ENCODE peak calls at places on chromosomes 2 and 18, in nine cellular contexts. P, H, G, K, O, Q, Y, A and R are unnamed samples.

GRCh38 chr2:106631281-106631680 is 144.1 kb downstream of the CD8B2 start:
- DNase-seq in P (no peak), G (no peak), H (no peak), Y (no peak), O (no peak), A (no peak), K (no peak), Q (no peak), R (no peak)

GRCh38 chr2:149716687-149717086 is 129.1 kb upstream of the MMADHC start:
- DNase-seq in K (no peak), Y (no peak), O (no peak), P (no peak), Q (peak; percentile 33), A (no peak), H (no peak), G (no peak), R (no peak)

GRCh38 chr2:118012778-118013177 is 1.1 kb downstream of the CCDC93 start:
- DNase-seq in Q (no peak), O (no peak), K (no peak), G (no peak), P (no peak), H (no peak), Y (no peak), A (peak; percentile 23), R (peak; percentile 19)

GRCh38 chr2:224749136-224749535 is 33.0 kb upstream of the CCDC195 start:
- DNase-seq in A (no peak), P (peak; percentile 30), O (no peak), G (no peak), K (peak; percentile 8), H (no peak), Q (no peak), Y (no peak), R (no peak)

GRCh38 chr18:79952996-79953559 is 1.6 kb upstream of the SLC66A2 start:
- DNase-seq in Q (peak; percentile 47), K (no peak), Y (no peak), A (no peak), O (peak; percentile 79), G (no peak), P (no peak), H (no peak), R (no peak)

GRCh38 chr2:226478121-226478809 is 321.4 kb downstream of the IRS1 start:
- DNase-seq in H (no peak), A (peak; percentile 56), Q (peak; percentile 47), O (no peak), Y (peak; percentile 77), P (peak; percentile 8), G (no peak), K (peak; percentile 96), R (peak; percentile 88)

GRCh38 chr2:59237311-59237710 is 996.2 kb upstream of the FANCL start:
- DNase-seq in K (no peak), O (no peak), Y (no peak), P (no peak), A (no peak), G (no peak), Q (no peak), H (no peak), R (no peak)

GRCh38 chr2:151315381-151315903 is 26.0 kb upstream of the NMI start:
- DNase-seq in Q (no peak), H (no peak), K (peak; percentile 70), Y (peak; percentile 12), G (no peak), O (no peak), A (no peak), P (peak; percentile 84), R (peak; percentile 55)

GRCh38 chr18:55850904-55851303 is 262.9 kb upstream of the TCF4 start:
- DNase-seq in O (no peak), Q (no peak), A (no peak), K (no peak), H (no peak), Y (no peak), P (no peak), G (no peak), R (no peak)

GRCh38 chr18:34370704-34371405 is 146.1 kb upstream of the NOL4 start:
- DNase-seq in Y (no peak), G (no peak), Q (no peak), A (no peak), O (no peak), P (no peak), K (no peak), H (no peak), R (no peak)

GRCh38 chr2:54228945-54229344 is 27.1 kb downstream of the TSPYL6 start:
- DNase-seq in G (no peak), K (peak; percentile 43), Y (peak; percentile 52), A (no peak), P (no peak), Q (no peak), O (no peak), H (no peak), R (peak; percentile 20)

GRCh38 chr2:196278491-196278911 is 107.1 kb upstream of the STK17B start:
- DNase-seq in Q (no peak), G (no peak), O (peak; percentile 72), A (peak; percentile 61), Y (no peak), P (no peak), H (no peak), K (peak; percentile 42), R (peak; percentile 74)

DNA sequence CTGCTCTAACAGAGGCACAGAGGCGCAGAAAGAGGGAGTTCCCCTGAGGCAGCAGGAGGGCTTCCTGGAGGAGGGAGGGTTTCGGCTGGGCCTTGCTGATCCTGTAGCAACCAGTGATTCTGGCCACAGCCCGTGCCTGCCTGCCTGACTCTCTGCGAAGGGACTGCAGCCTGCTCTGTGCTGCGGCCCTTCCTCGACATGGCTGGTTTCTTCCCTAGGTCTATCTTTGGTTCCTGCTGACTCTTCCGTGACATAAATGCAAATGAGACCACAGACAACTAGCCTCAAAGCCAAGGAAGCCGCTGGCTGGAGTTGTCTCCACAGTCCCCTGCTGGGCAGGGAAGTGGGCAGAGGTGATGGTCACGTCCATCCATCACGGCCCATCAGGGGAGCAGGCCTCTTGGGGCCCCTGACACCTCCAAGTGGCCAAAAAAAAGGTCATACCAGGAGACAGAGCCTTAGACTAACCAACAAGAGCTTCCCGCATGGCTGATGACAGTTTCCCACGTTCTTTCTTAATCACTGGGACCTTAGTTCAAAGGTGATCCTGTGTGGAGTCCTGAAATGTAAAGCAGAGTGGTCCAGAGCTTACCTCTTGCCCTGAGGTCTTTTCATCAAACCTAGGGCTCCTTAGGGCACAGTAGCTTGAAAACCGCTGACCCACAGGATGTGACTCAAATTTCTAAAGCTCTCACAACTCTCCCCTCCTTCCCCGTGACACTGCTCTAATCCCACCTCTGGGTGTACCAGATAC is 55.3 kb downstream of the HS1BP3 start:
- DNase-seq in P (no peak), O (peak; percentile 85), A (peak; percentile 51), K (peak; percentile 70), H (peak; percentile 86), G (no peak), Q (no peak), Y (peak; percentile 22), R (no peak)
- H3K4me1 ChIP-seq in P (no peaks in the 10 kb centered on the region), O (peaks cover 93% of the 10 kb centered on the region), A (peaks cover 30% of the 10 kb centered on the region), K (peaks cover 49% of the 10 kb centered on the region), H (peaks cover 49% of the 10 kb centered on the region), G (no peaks in the 10 kb centered on the region), Q (peaks cover 12% of the 10 kb centered on the region), Y (peaks cover 51% of the 10 kb centered on the region), R (peaks cover 70% of the 10 kb centered on the region)

GRCh38 chr18:24055878-24056277 is 41.3 kb downstream of the TTC39C start:
- DNase-seq in O (no peak), G (no peak), K (no peak), A (no peak), Y (no peak), H (no peak), P (peak; percentile 62), Q (peak; percentile 38), R (peak; percentile 57)
- H3K4me3 ChIP-seq in O (no peak overlapping the region), G (no peak overlapping the region), K (no peak overlapping the region), A (no peak overlapping the region), Y (no peak overlapping the region), H (no peak overlapping the region), P (no peak overlapping the region), Q (no peak overlapping the region), R (peak overlapping the region; percentile 66)

GRCh38 chr2:219488149-219488843 is 10.4 kb upstream of the GMPPA start:
- DNase-seq in O (no peak), G (no peak), P (no peak), H (no peak), A (no peak), Q (no peak), Y (no peak), K (no peak), R (no peak)
- H3K36me3 ChIP-seq in O (no peaks in the 10 kb centered on the region), G (no peaks in the 10 kb centered on the region), P (no peaks in the 10 kb centered on the region), H (no peaks in the 10 kb centered on the region), A (peaks cover 6% of the 10 kb centered on the region), Q (peaks cover 34% of the 10 kb centered on the region), Y (no peaks in the 10 kb centered on the region), K (no peaks in the 10 kb centered on the region), R (peaks cover 3% of the 10 kb centered on the region)

GRCh38 chr2:230746213-230746612 is 33.6 kb downstream of the CAB39 start:
- DNase-seq in P (no peak), Y (no peak), Q (no peak), A (no peak), G (no peak), O (no peak), K (no peak), H (no peak), R (no peak)
- H3K4me1 ChIP-seq in P (no peaks in the 10 kb centered on the region), Y (peaks cover 32% of the 10 kb centered on the region), Q (peaks cover 5% of the 10 kb centered on the region), A (peaks cover 17% of the 10 kb centered on the region), G (peaks cover 8% of the 10 kb centered on the region), O (peaks cover 23% of the 10 kb centered on the region), K (no peaks in the 10 kb centered on the region), H (no peaks in the 10 kb centered on the region), R (peaks cover 12% of the 10 kb centered on the region)